ENCODE peak calls at places on chromosome 6, in six cellular contexts. T is mesothelial cell of epicardium, S is dorsolateral prefrontal cortex, R is A673, W is brain microvascular endothelial cell, C is fibroblast of the aortic adventitia. E is an unnamed sample.

GRCh38 chr6:112636650-112637260 is 289.6 kb downstream of the RFPL4B start:
- DNase-seq in R (no peak), S (no peak), T (no peak), W (peak), C (peak), E (no peak)

GRCh38 chr6:56580271-56580670 is 62.4 kb downstream of the DST start:
- DNase-seq in C (no peak), W (no peak), T (no peak), R (no peak), S (no peak), E (no peak)

GRCh38 chr6:26028753-26029569 is 58.3 kb upstream of the HFE start:
- DNase-seq in S (no peak), C (no peak), W (no peak), R (peak), T (no peak), E (no peak)

GRCh38 chr6:2266845-2267244 is 21.4 kb upstream of the GMDS start:
- DNase-seq in T (no peak), S (no peak), R (no peak), C (no peak), W (no peak), E (no peak)

GRCh38 chr6:443621-444175 is 52.1 kb downstream of the IRF4 start:
- DNase-seq in W (no peak), R (no peak), T (no peak), S (no peak), C (no peak), E (no peak)

GRCh38 chr6:144667517-144667916 is 382.4 kb downstream of the UTRN start:
- DNase-seq in C (no peak), T (no peak), R (no peak), W (no peak), S (no peak), E (no peak)

GRCh38 chr6:116529466-116529969 is 16.0 kb downstream of the TRAPPC3L start:
- DNase-seq in W (no peak), T (no peak), S (no peak), R (no peak), C (no peak), E (no peak)

GRCh38 chr6:40347571-40348011 is 239.6 kb downstream of the LRFN2 start:
- DNase-seq in R (no peak), T (no peak), W (no peak), S (no peak), C (no peak), E (no peak)

GRCh38 chr6:144721232-144721631 is 436.1 kb downstream of the UTRN start:
- DNase-seq in W (no peak), R (no peak), C (no peak), T (no peak), S (no peak), E (no peak)

GRCh38 chr6:158038291-158039177 is 56.9 kb downstream of the SYNJ2 start:
- DNase-seq in R (no peak), S (no peak), T (no peak), C (no peak), W (no peak), E (peak)

GRCh38 chr6:14001329-14002012 is 76.7 kb downstream of the RNF182 start:
- DNase-seq in T (no peak), S (no peak), R (peak), C (peak), W (peak), E (no peak)

GRCh38 chr6:137664183-137664582 is 170.0 kb upstream of the OLIG3 start:
- DNase-seq in S (no peak), W (no peak), T (no peak), C (no peak), R (no peak), E (no peak)

GRCh38 chr6:137659871-137660270 is 165.7 kb upstream of the OLIG3 start:
- DNase-seq in S (no peak), R (no peak), C (no peak), W (no peak), T (no peak), E (no peak)

GRCh38 chr6:137660296-137660731 is 166.1 kb upstream of the OLIG3 start:
- DNase-seq in W (no peak), C (no peak), S (no peak), R (no peak), T (no peak), E (no peak)

GRCh38 chr6:137665342-137665741 is 171.1 kb upstream of the OLIG3 start:
- DNase-seq in C (no peak), S (no peak), T (no peak), R (no peak), W (peak), E (no peak)

DNA sequence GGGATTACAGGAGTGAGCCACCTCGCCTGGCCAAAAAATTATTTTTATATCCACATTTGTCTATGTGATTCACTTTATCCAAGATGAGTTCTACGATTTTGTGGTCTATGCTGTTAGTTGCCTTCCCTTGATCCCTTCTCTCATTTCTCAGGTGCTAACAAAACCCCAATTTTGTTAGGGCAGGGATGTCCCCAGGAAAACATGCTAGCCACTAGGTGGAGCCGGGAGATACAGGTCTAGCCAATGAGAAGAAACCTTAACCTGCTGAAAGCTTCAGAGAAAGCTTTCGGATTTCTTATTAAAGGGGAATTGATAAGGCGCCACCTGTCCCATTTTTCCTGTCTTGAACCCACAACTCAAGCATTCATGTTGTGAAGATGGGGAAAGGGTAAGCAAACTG is 167.4 kb upstream of the OLIG3 start:
- DNase-seq in T (no peak), R (peak), S (no peak), W (no peak), C (peak), E (no peak)
- TF ChIP-seq CTCF in T (no peak), R (peak), S (peak), W (peak), C (peak), E (peak)

GRCh38 chr6:167298166-167298565 is 7.1 kb downstream of the UNC93A start:
- DNase-seq in T (no peak), R (no peak), W (no peak), C (no peak), S (no peak), E (no peak)
- TF ChIP-seq CTCF in T (no peak), R (no peak), W (no peak), C (no peak), S (no peak), E (no peak)

GRCh38 chr6:87944541-87944954 is 103.1 kb upstream of the SPACA1 start:
- DNase-seq in W (peak), C (peak), T (peak), S (peak), R (no peak), E (no peak)
- TF ChIP-seq CTCF in W (peak), C (peak), T (no peak), S (no peak), R (no peak), E (peak)

DNA sequence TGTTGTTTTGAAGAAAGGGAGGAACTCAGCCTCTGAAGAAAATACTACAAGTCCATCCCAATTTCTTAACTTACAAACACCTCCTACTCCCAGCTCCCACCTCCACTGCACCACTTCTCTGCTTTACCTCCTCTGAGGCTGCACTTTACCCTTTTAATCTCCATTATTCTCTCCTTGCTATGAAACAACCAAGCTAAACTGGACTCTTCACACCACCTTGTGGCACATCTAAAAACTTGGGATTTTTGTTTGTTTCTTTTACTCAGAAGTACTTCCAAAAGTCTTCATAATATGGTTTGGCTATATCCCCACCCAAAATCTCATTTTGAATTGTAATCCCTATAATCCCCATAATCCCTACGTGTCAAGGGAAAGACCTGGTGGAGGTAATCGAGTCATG is 142.2 kb downstream of the MOXD1 start:
- DNase-seq in T (no peak), C (peak), S (no peak), W (peak), R (peak), E (no peak)
- TF ChIP-seq CTCF in T (no peak), C (peak), S (no peak), W (peak), R (peak), E (peak)

GRCh38 chr6:21745543-21746337 is 152.2 kb downstream of the SOX4 start:
- DNase-seq in C (no peak), R (no peak), W (no peak), S (no peak), T (no peak), E (no peak)
- TF ChIP-seq CTCF in C (no peak), R (no peak), W (no peak), S (no peak), T (no peak), E (no peak)

GRCh38 chr6:169887529-169888140 is 136.2 kb downstream of the ERMARD start:
- DNase-seq in R (no peak), W (no peak), C (no peak), S (no peak), T (no peak), E (peak)

GRCh38 chr6:169885131-169885530 is 133.7 kb downstream of the ERMARD start:
- DNase-seq in S (no peak), R (no peak), T (no peak), C (no peak), W (no peak), E (no peak)

GRCh38 chr6:169885831-169886230 is 134.4 kb downstream of the ERMARD start:
- DNase-seq in W (no peak), C (no peak), R (no peak), S (no peak), T (no peak), E (no peak)

GRCh38 chr6:169884158-169884557 is 132.7 kb downstream of the ERMARD start:
- DNase-seq in C (no peak), W (no peak), S (no peak), R (no peak), T (no peak), E (peak)

GRCh38 chr6:169886631-169887227 is 135.3 kb downstream of the ERMARD start:
- DNase-seq in S (no peak), T (no peak), R (no peak), C (no peak), W (no peak), E (no peak)
- TF ChIP-seq CTCF in S (no peak), T (no peak), R (no peak), C (no peak), W (no peak), E (no peak)

DNA sequence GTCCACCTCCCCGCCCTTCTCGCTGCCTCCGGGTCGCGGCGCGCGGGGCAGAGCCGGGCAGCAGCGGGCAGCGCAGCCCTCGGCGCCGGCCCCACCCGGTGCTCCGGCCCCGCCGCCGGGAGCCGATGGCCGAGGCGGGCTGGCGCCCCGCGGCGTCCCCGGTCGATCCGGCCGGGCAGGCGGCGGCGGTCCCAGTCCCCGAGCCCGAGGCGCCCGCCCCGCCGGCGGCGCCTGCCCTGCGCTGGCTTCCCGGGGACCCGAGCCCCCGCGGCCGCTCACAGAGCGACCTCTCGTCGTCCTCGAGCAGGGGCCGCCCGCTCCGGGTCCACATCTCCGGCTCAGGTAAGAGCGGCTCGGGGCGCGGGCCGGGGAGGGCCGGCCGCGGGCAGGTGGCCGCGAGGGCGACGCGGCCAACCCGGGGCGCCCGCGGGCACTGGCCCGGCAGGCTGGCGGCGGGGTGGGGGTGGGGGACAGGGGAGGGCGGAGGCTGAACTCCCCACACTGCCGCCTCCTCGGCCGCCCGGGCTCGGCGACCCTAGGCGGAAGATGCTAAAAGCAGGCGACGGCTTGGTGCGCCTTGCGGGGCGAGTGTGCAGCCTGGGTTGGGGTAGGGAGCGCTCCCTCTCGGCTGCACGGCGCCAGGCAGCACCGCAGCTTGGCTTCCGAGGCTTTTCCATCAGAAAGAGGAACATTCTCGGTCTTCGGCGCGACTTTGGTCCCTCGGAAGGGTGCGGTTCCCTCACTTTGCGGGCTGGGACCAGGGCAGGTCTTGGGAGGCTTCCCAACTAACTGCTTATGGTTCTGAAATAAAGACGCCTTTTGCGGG is 25.6 kb upstream of the FUCA2 start:
- DNase-seq in T (peak), S (peak), W (peak), C (peak), R (peak), E (no peak)
- TF ChIP-seq CTCF in T (no peak), S (no peak), W (peak), C (peak), R (peak), E (peak)

GRCh38 chr6:16095180-16095579 is 33.7 kb upstream of the MYLIP start:
- DNase-seq in T (no peak), W (no peak), R (no peak), C (no peak), S (no peak), E (no peak)
- TF ChIP-seq CTCF in T (no peak), W (no peak), R (no peak), C (no peak), S (no peak), E (no peak)

DNA sequence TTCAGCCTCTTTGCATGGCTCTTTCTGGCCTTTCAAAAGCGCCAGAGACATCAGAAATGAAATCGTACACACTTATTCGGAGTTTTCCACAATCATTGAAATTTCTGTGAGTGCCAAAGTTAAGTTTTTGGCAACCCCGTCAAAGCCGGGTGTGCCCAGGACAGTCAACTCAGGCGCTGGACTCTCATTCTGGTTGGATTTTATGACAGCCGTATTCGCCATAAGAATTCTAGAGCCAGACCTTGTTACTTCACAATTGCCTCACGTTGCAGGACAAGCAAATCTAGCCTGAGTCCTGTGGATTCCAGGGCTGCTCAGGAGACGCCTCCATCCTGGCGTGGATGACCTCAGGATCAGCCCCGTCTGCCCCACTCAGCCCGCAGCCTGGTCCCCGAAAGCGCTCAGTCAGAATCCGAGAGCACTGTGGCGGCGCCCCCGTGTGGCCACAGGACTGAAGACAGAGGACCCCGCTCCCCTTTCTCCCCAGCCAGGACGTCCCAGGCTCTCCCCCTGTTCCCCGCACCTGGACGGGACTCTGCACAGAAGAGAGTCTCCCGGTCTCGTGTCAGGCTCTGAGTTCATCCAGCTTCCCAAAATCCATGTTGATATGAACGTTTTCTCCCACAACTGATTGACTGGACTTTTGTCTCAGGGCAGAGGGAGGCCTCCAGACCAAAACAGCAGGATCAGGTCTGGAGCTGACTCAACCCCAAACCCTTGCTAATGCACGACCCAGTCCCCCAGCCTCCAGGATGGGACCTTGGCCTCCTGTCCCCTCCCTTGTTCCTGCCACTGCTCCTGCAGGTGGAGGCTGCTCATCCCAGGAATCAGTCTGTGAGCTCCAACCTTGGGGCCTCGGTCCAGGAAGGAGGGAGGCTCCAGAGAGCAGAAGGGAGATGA is 38.2 kb downstream of the MICA start:
- DNase-seq in C (peak), S (peak), T (peak), R (peak), W (peak), E (no peak)
- TF ChIP-seq CTCF in C (peak), S (peak), T (peak), R (peak), W (peak), E (peak)

GRCh38 chr6:156396791-156397418 is 380.3 kb upstream of the ARID1B start:
- DNase-seq in C (no peak), R (no peak), T (no peak), W (no peak), S (no peak), E (peak)
- TF ChIP-seq CTCF in C (no peak), R (no peak), T (no peak), W (no peak), S (no peak), E (no peak)

E was measured in chondrocyte.